ENCODE peak calls at places on chromosomes 4 and X, in eight cellular contexts. One of them, this sample, is unnamed.

GRCh38 chrX:122739770-122740169 is 444.3 kb upstream of the GRIA3 start:
- DNase-seq in CD8-positive, alpha-beta T cell: no peak
- DNase-seq in osteoblast: no peak
- DNase-seq in SK-N-SH: no peak
- DNase-seq in astrocyte: no peak
- DNase-seq in ovary: no peak
- DNase-seq in PC-3: no peak
- DNase-seq in A549: peak; percentile 2
- DNase-seq in this sample: no peak

GRCh38 chrX:81121513-81122363 is 80.0 kb downstream of the HMGN5 start:
- DNase-seq in CD8-positive, alpha-beta T cell: peak; percentile 72
- DNase-seq in osteoblast: peak; percentile 89
- DNase-seq in SK-N-SH: peak; percentile 70
- DNase-seq in astrocyte: peak; percentile 92
- DNase-seq in ovary: peak; percentile 94
- DNase-seq in PC-3: peak; percentile 94
- DNase-seq in A549: peak; percentile 92
- DNase-seq in this sample: peak; percentile 79

GRCh38 chrX:135435933-135436332 is 14.2 kb downstream of the SMIM10L2A start:
- DNase-seq in CD8-positive, alpha-beta T cell: no peak
- DNase-seq in osteoblast: no peak
- DNase-seq in SK-N-SH: no peak
- DNase-seq in astrocyte: no peak
- DNase-seq in ovary: no peak
- DNase-seq in PC-3: no peak
- DNase-seq in A549: no peak
- DNase-seq in this sample: no peak

GRCh38 chr4:147683172-147683571 is 791 bp downstream of the PRMT9 start:
- DNase-seq in CD8-positive, alpha-beta T cell: no peak
- DNase-seq in osteoblast: peak; percentile 45
- DNase-seq in SK-N-SH: peak; percentile 37
- DNase-seq in astrocyte: no peak
- DNase-seq in ovary: peak; percentile 50
- DNase-seq in PC-3: peak; percentile 8
- DNase-seq in A549: no peak
- DNase-seq in this sample: peak; percentile 2

GRCh38 chr4:151408630-151409469 is at the start of gene FHIP1A:
- DNase-seq in CD8-positive, alpha-beta T cell: peak; percentile 60
- DNase-seq in osteoblast: peak; percentile 95
- DNase-seq in SK-N-SH: peak; percentile 86
- DNase-seq in astrocyte: peak; percentile 72
- DNase-seq in ovary: peak; percentile 87
- DNase-seq in PC-3: peak; percentile 96
- DNase-seq in A549: peak; percentile 59
- DNase-seq in this sample: peak; percentile 82

GRCh38 chr4:158327525-158327924 is 117.2 kb downstream of the TMEM144 start:
- DNase-seq in CD8-positive, alpha-beta T cell: no peak
- DNase-seq in osteoblast: no peak
- DNase-seq in SK-N-SH: no peak
- DNase-seq in astrocyte: no peak
- DNase-seq in ovary: no peak
- DNase-seq in PC-3: no peak
- DNase-seq in A549: no peak
- DNase-seq in this sample: no peak

GRCh38 chr4:87228561-87228860 is 8.1 kb upstream of the KLHL8 start:
- DNase-seq in CD8-positive, alpha-beta T cell: no peak
- DNase-seq in osteoblast: no peak
- DNase-seq in SK-N-SH: no peak
- DNase-seq in astrocyte: no peak
- DNase-seq in ovary: no peak
- DNase-seq in PC-3: no peak
- DNase-seq in A549: no peak
- DNase-seq in this sample: no peak

GRCh38 chrX:153321381-153322105 is at the start of gene PNMA6F:
- DNase-seq in CD8-positive, alpha-beta T cell: no peak
- DNase-seq in osteoblast: peak; percentile 31
- DNase-seq in SK-N-SH: no peak
- DNase-seq in astrocyte: no peak
- DNase-seq in ovary: no peak
- DNase-seq in PC-3: no peak
- DNase-seq in A549: no peak
- DNase-seq in this sample: no peak

GRCh38 chr4:147057631-147057980 is 111.9 kb upstream of the TTC29 start:
- DNase-seq in CD8-positive, alpha-beta T cell: no peak
- DNase-seq in osteoblast: no peak
- DNase-seq in SK-N-SH: no peak
- DNase-seq in astrocyte: peak; percentile 41
- DNase-seq in ovary: no peak
- DNase-seq in PC-3: peak; percentile 16
- DNase-seq in A549: no peak
- DNase-seq in this sample: no peak

GRCh38 chrX:21989415-21989814 is 42.7 kb upstream of the PHEX start:
- DNase-seq in CD8-positive, alpha-beta T cell: no peak
- DNase-seq in osteoblast: no peak
- DNase-seq in SK-N-SH: no peak
- DNase-seq in astrocyte: no peak
- DNase-seq in ovary: no peak
- DNase-seq in PC-3: no peak
- DNase-seq in A549: no peak
- DNase-seq in this sample: no peak

GRCh38 chr4:8332891-8333331 is 63.4 kb downstream of the HTRA3 start:
- DNase-seq in CD8-positive, alpha-beta T cell: no peak
- DNase-seq in osteoblast: no peak
- DNase-seq in SK-N-SH: no peak
- DNase-seq in astrocyte: no peak
- DNase-seq in ovary: peak; percentile 29
- DNase-seq in PC-3: no peak
- DNase-seq in A549: no peak
- DNase-seq in this sample: no peak
- H3K4me3 ChIP-seq in CD8-positive, alpha-beta T cell: no peak overlapping the region
- H3K4me3 ChIP-seq in osteoblast: no peak overlapping the region
- H3K4me3 ChIP-seq in SK-N-SH: no peak overlapping the region
- H3K4me3 ChIP-seq in astrocyte: no peak overlapping the region
- H3K4me3 ChIP-seq in ovary: no peak overlapping the region
- H3K4me3 ChIP-seq in PC-3: no peak overlapping the region
- H3K4me3 ChIP-seq in A549: no peak overlapping the region
- H3K4me3 ChIP-seq in this sample: no peak overlapping the region

DNA sequence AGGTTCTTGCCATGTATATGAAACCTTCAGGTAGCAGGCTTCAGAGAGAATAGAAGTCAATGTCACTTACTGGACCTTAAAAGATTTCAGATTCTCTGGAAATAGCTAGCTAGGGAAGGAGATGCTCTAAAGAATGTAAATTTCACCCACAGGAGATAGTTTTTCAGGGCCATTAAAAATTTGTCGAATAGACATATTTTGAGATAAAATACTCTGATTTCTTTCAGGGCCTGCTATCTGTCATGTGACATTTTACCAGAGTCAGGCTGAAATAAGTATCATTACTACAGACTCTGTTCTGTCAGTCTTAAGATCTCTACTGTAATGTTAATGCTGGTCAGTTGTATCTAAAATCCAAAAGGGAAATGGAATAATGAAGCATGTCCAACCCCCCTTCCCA is 15.7 kb upstream of the IL15 start:
- DNase-seq in CD8-positive, alpha-beta T cell: no peak
- DNase-seq in osteoblast: no peak
- DNase-seq in SK-N-SH: no peak
- DNase-seq in astrocyte: no peak
- DNase-seq in ovary: no peak
- DNase-seq in PC-3: no peak
- DNase-seq in A549: no peak
- DNase-seq in this sample: no peak
- H3K4me1 ChIP-seq in CD8-positive, alpha-beta T cell: no peaks in the 10 kb centered on the region
- H3K4me1 ChIP-seq in osteoblast: no peaks in the 10 kb centered on the region
- H3K4me1 ChIP-seq in SK-N-SH: no peaks in the 10 kb centered on the region
- H3K4me1 ChIP-seq in astrocyte: no peaks in the 10 kb centered on the region
- H3K4me1 ChIP-seq in ovary: no peaks in the 10 kb centered on the region
- H3K4me1 ChIP-seq in PC-3: no peaks in the 10 kb centered on the region
- H3K4me1 ChIP-seq in A549: no peaks in the 10 kb centered on the region
- H3K4me1 ChIP-seq in this sample: no peaks in the 10 kb centered on the region

GRCh38 chr4:185143596-185143969 is 517 bp downstream of the SLC25A4 start:
- DNase-seq in CD8-positive, alpha-beta T cell: no peak
- DNase-seq in osteoblast: peak; percentile 82
- DNase-seq in SK-N-SH: peak; percentile 65
- DNase-seq in astrocyte: peak; percentile 12
- DNase-seq in ovary: peak; percentile 63
- DNase-seq in PC-3: peak; percentile 44
- DNase-seq in A549: peak; percentile 7
- DNase-seq in this sample: no peak
- H3K27ac ChIP-seq in CD8-positive, alpha-beta T cell: peak overlapping the region; percentile 24
- H3K27ac ChIP-seq in osteoblast: peak overlapping the region; percentile 21
- H3K27ac ChIP-seq in SK-N-SH: no peak overlapping the region
- H3K27ac ChIP-seq in astrocyte: no peak overlapping the region
- H3K27ac ChIP-seq in ovary: no peak overlapping the region
- H3K27ac ChIP-seq in PC-3: no peak overlapping the region
- H3K27ac ChIP-seq in A549: peak overlapping the region; percentile 81
- H3K27ac ChIP-seq in this sample: no peak overlapping the region

DNA sequence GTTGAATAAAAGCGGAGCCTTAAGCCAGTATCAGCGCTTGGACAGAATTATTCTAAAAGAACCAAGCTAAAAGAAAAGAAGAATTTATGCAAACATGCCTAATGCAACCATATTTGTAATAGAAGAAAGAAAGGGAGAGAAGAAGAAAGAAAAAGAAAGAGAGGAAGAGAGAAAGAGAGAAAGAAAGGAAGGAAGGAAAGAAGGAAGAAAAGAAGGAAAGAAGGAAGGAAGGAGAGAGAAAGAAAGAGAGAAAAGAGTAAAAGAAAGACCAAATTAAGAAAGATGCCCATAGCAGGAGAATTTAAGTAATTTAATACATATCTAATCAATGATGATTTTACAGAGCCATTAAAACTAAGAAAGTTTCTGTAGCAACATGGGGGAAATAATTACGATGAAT is 30.9 kb upstream of the TMEM150C start:
- DNase-seq in CD8-positive, alpha-beta T cell: no peak
- DNase-seq in osteoblast: no peak
- DNase-seq in SK-N-SH: no peak
- DNase-seq in astrocyte: no peak
- DNase-seq in ovary: no peak
- DNase-seq in PC-3: no peak
- DNase-seq in A549: no peak
- DNase-seq in this sample: no peak
- H3K4me3 ChIP-seq in CD8-positive, alpha-beta T cell: no peak overlapping the region
- H3K4me3 ChIP-seq in osteoblast: no peak overlapping the region
- H3K4me3 ChIP-seq in SK-N-SH: no peak overlapping the region
- H3K4me3 ChIP-seq in astrocyte: no peak overlapping the region
- H3K4me3 ChIP-seq in ovary: no peak overlapping the region
- H3K4me3 ChIP-seq in PC-3: no peak overlapping the region
- H3K4me3 ChIP-seq in A549: no peak overlapping the region
- H3K4me3 ChIP-seq in this sample: no peak overlapping the region

DNA sequence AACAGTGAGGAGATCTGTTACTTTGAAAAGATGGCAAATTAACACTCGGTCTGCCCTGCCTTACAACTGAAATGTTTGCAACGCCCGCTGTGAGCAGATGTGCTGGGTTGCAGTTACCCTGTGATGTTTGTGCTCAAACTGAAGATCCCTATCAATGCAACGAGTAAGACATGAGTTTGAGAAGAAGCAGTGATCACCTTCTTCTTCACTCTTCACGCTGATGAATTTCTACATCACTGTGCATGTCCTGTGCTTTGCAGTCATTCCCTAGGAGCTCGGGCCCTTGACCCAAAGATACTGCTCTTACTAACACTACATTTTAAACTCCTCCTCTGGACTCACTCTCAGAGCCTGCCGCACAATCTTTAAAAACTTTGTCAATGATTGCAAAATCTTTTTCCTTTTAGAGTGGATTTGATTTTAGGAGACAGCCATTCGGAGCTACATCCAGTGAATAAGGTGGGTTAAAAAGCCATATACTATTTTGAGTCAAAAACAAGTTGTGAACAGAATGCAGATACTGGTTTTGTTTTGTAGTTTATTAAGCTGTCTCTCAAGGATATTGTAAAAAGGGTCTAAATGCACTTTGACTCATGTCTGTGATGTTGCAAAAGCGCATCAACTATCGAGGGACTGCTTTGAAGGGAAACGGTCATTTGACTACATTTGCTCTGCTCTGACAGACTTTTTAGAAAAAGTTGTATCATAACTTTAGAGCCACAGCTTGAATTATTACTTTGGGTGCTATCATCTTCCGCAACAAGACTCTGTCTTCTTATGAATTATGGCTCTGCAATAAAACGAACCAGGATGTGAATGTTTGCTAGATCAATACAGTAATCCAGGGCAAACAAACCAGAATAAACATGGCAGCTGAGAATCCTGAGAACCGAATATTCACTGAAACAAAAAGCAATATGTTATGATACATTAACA is 5.7 kb upstream of the RHOH start:
- DNase-seq in CD8-positive, alpha-beta T cell: no peak
- DNase-seq in osteoblast: no peak
- DNase-seq in SK-N-SH: no peak
- DNase-seq in astrocyte: no peak
- DNase-seq in ovary: no peak
- DNase-seq in PC-3: peak; percentile 78
- DNase-seq in A549: peak; percentile 84
- DNase-seq in this sample: no peak
- H3K4me1 ChIP-seq in CD8-positive, alpha-beta T cell: peaks cover 49% of the 10 kb centered on the region
- H3K4me1 ChIP-seq in osteoblast: peaks cover 10% of the 10 kb centered on the region
- H3K4me1 ChIP-seq in SK-N-SH: peaks cover 7% of the 10 kb centered on the region
- H3K4me1 ChIP-seq in astrocyte: no peaks in the 10 kb centered on the region
- H3K4me1 ChIP-seq in ovary: peaks cover 2% of the 10 kb centered on the region
- H3K4me1 ChIP-seq in PC-3: peaks cover 32% of the 10 kb centered on the region
- H3K4me1 ChIP-seq in A549: peaks cover 53% of the 10 kb centered on the region
- H3K4me1 ChIP-seq in this sample: peaks cover 30% of the 10 kb centered on the region

DNA sequence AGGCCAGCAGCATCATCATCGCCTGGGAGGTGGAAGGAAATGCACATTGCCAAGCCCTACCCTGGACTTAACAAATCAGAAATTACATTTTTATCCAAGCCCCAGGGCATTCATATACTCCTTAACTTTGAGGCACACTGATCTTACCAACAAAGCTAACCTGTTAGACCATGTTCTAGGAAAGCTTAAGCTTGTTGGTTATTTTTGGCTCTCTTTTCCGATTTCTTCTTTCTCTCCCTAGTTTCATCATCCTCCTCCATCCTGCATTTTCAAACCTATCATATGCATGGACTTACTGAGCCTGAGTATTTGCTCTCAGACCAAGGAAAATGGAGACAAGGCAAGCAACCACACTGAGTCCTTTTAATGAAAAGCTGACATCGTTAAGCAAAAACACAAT is 133.4 kb downstream of the OPHN1 start:
- DNase-seq in CD8-positive, alpha-beta T cell: no peak
- DNase-seq in osteoblast: no peak
- DNase-seq in SK-N-SH: no peak
- DNase-seq in astrocyte: no peak
- DNase-seq in ovary: no peak
- DNase-seq in PC-3: no peak
- DNase-seq in A549: no peak
- DNase-seq in this sample: no peak
- H3K27ac ChIP-seq in CD8-positive, alpha-beta T cell: no peak overlapping the region
- H3K27ac ChIP-seq in osteoblast: no peak overlapping the region
- H3K27ac ChIP-seq in SK-N-SH: no peak overlapping the region
- H3K27ac ChIP-seq in astrocyte: no peak overlapping the region
- H3K27ac ChIP-seq in ovary: no peak overlapping the region
- H3K27ac ChIP-seq in PC-3: no peak overlapping the region
- H3K27ac ChIP-seq in A549: no peak overlapping the region
- H3K27ac ChIP-seq in this sample: no peak overlapping the region

GRCh38 chr4:94961420-94961819 is 203.7 kb downstream of the BMPR1B start:
- DNase-seq in CD8-positive, alpha-beta T cell: no peak
- DNase-seq in osteoblast: no peak
- DNase-seq in SK-N-SH: no peak
- DNase-seq in astrocyte: no peak
- DNase-seq in ovary: no peak
- DNase-seq in PC-3: no peak
- DNase-seq in A549: peak; percentile 68
- DNase-seq in this sample: no peak
- H3K4me3 ChIP-seq in CD8-positive, alpha-beta T cell: no peak overlapping the region
- H3K4me3 ChIP-seq in osteoblast: no peak overlapping the region
- H3K4me3 ChIP-seq in SK-N-SH: no peak overlapping the region
- H3K4me3 ChIP-seq in astrocyte: no peak overlapping the region
- H3K4me3 ChIP-seq in ovary: no peak overlapping the region
- H3K4me3 ChIP-seq in PC-3: no peak overlapping the region
- H3K4me3 ChIP-seq in A549: no peak overlapping the region
- H3K4me3 ChIP-seq in this sample: no peak overlapping the region

GRCh38 chr4:113547487-113548042 is 214.0 kb downstream of the CAMK2D start:
- DNase-seq in CD8-positive, alpha-beta T cell: peak; percentile 73
- DNase-seq in osteoblast: peak; percentile 65
- DNase-seq in SK-N-SH: peak; percentile 67
- DNase-seq in astrocyte: peak; percentile 95
- DNase-seq in ovary: peak; percentile 81
- DNase-seq in PC-3: peak; percentile 96
- DNase-seq in A549: peak; percentile 93
- DNase-seq in this sample: peak; percentile 80
- H3K4me1 ChIP-seq in CD8-positive, alpha-beta T cell: peaks cover 11% of the 10 kb centered on the region
- H3K4me1 ChIP-seq in osteoblast: peaks cover 13% of the 10 kb centered on the region
- H3K4me1 ChIP-seq in SK-N-SH: peaks cover 2% of the 10 kb centered on the region
- H3K4me1 ChIP-seq in astrocyte: no peaks in the 10 kb centered on the region
- H3K4me1 ChIP-seq in ovary: no peaks in the 10 kb centered on the region
- H3K4me1 ChIP-seq in PC-3: peaks cover 13% of the 10 kb centered on the region
- H3K4me1 ChIP-seq in A549: peaks cover 25% of the 10 kb centered on the region
- H3K4me1 ChIP-seq in this sample: no peaks in the 10 kb centered on the region